ENCODE peak calls at places on chromosomes 13 and 19, in six cellular contexts. S is upper lobe of left lung, B is mammary epithelial cell, O is WERI-Rb-1, F is neural progenitor cell, P is heart right ventricle. H is an unnamed sample.

GRCh38 chr19:8697671-8698432 is 743 bp downstream of the ACTL9 start:
- DNase-seq in B (no peak), S (peak), P (no peak), O (peak), F (peak), H (no peak)

GRCh38 chr19:49581007-49581508 is at the start of gene PRRG2:
- DNase-seq in B (peak), P (no peak), F (no peak), S (no peak), O (no peak), H (no peak)

GRCh38 chr13:102580552-102581169 is 16.1 kb upstream of the TPP2 start:
- DNase-seq in S (no peak), O (no peak), P (peak), B (peak), F (peak), H (no peak)

GRCh38 chr19:40244596-40244995 is 18.1 kb upstream of the CCNP start:
- DNase-seq in F (no peak), P (no peak), B (no peak), O (no peak), S (no peak), H (no peak)

GRCh38 chr13:106906431-106906996 is 338.6 kb upstream of the ARGLU1 start:
- DNase-seq in F (no peak), B (no peak), O (no peak), S (peak), P (no peak), H (no peak)

GRCh38 chr19:38792250-38793111 is 3.5 kb downstream of the LGALS7B start:
- DNase-seq in F (no peak), O (no peak), S (peak), B (no peak), P (no peak), H (no peak)

GRCh38 chr13:46739447-46740125 is 57.4 kb downstream of the ESD start:
- DNase-seq in F (no peak), B (no peak), P (no peak), O (no peak), S (no peak), H (no peak)

GRCh38 chr13:32846556-32846955 is 169.7 kb upstream of the KL start:
- DNase-seq in B (no peak), P (no peak), O (no peak), S (no peak), F (no peak), H (no peak)

GRCh38 chr19:33304760-33305647 is 2.7 kb upstream of the CEBPA start:
- DNase-seq in B (no peak), F (no peak), O (no peak), S (no peak), P (no peak), H (no peak)

GRCh38 chr19:12840091-12841079 is 2.1 kb downstream of the MAST1 start:
- DNase-seq in B (peak), O (peak), S (no peak), P (no peak), F (peak), H (peak)

GRCh38 chr19:2290441-2291184 is 8.6 kb upstream of the PEAK3 start:
- DNase-seq in F (peak), O (no peak), S (peak), B (peak), P (no peak), H (no peak)

GRCh38 chr19:11179716-11180297 is 17.5 kb downstream of the KANK2 start:
- DNase-seq in B (no peak), O (no peak), S (no peak), F (no peak), P (no peak), H (no peak)

GRCh38 chr13:78806457-78806856 is 147.5 kb upstream of the OBI1 start:
- DNase-seq in B (no peak), O (no peak), S (no peak), P (no peak), F (peak), H (no peak)

GRCh38 chr19:14002571-14003278 is 3.4 kb downstream of the RFX1 start:
- DNase-seq in P (no peak), B (no peak), S (no peak), O (no peak), F (no peak), H (no peak)

GRCh38 chr19:13718733-13719132 is 45.6 kb upstream of the MRI1 start:
- DNase-seq in P (no peak), S (no peak), B (peak), O (peak), F (peak), H (no peak)

GRCh38 chr19:53969366-53969765 is 6.6 kb downstream of the CACNG8 start:
- DNase-seq in O (no peak), B (no peak), F (no peak), S (no peak), P (no peak), H (no peak)

GRCh38 chr13:34464011-34464410 is 478.1 kb upstream of the NBEA start:
- DNase-seq in F (no peak), P (no peak), B (peak), S (no peak), O (no peak), H (no peak)

GRCh38 chr13:41458939-41459753 is 1.8 kb downstream of the RGCC start:
- DNase-seq in F (peak), P (peak), O (peak), S (no peak), B (peak), H (peak)

GRCh38 chr19:44748426-44749254 is at the start of gene BCL3:
- DNase-seq in B (peak), S (peak), O (peak), F (peak), P (peak), H (peak)

GRCh38 chr13:45473627-45474026 is 8.9 kb downstream of the COG3 start:
- DNase-seq in O (peak), F (peak), P (no peak), S (no peak), B (no peak), H (no peak)

GRCh38 chr19:13917888-13918406 is 11.9 kb downstream of the CC2D1A start:
- DNase-seq in F (no peak), B (no peak), P (peak), O (no peak), S (no peak), H (peak)

GRCh38 chr13:67341406-67341805 is 111.3 kb upstream of the PCDH9 start:
- DNase-seq in O (no peak), S (no peak), F (no peak), B (peak), P (no peak), H (no peak)

GRCh38 chr13:37918116-37919100 is 48.8 kb upstream of the TRPC4 start:
- DNase-seq in F (peak), S (no peak), B (peak), P (no peak), O (no peak), H (no peak)

GRCh38 chr19:6073858-6074708 is 36.2 kb downstream of the RFX2 start:
- DNase-seq in B (no peak), P (no peak), O (no peak), S (no peak), F (no peak), H (no peak)

GRCh38 chr13:34435338-34435737 is 506.7 kb upstream of the NBEA start:
- DNase-seq in B (no peak), O (no peak), S (no peak), P (no peak), F (no peak), H (no peak)

GRCh38 chr19:38736036-38736412 is 8.2 kb downstream of the CAPN12 start:
- DNase-seq in B (no peak), S (peak), O (peak), F (peak), P (peak), H (peak)

GRCh38 chr19:40623403-40624239 is 22.5 kb downstream of the LTBP4 start:
- DNase-seq in P (no peak), S (peak), F (peak), O (peak), B (no peak), H (no peak)

DNA sequence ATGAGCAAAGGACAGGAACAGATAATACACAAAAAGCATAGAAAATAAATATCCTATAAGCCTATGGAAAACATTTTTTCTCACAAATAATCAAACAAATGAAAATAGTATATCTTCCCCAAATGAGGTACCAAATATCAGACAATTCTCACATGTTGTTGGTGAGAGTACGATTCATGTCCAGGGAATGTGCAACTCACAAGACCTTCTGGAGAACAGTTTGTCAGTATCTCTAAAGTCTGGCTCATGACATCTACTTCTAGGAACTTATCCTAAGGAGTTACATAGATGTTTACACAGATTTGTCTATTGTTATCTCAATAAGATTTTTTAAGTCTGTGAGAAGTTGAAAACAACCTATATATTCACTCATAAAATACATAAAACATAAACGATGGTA is 80.3 kb upstream of the ARHGEF7 start:
- DNase-seq in P (no peak), B (peak), F (no peak), O (no peak), S (no peak), H (no peak)
- H3K27ac ChIP-seq in P (no peak), B (no peak), F (no peak), O (no peak), S (no peak), H (no peak)

DNA sequence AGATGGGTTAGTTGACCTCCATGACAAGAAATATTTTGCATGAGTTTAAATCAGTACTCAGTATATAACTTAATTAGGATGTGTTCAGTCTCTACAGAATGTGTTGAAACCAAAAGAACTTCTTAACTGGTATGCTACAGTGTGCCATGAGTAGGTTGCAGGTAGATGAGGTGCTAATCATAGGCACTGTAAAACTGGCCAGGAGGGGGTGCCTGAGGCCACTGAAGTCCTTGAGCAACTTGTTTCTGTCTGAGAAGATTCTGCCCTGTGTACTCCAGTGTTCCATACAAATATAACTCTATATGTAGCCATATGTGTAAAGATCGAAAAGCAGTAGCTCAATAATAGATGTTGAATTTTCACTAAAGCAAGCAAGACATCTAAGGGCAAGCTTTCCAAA is 549.2 kb upstream of the KLF12 start:
- DNase-seq in F (no peak), P (no peak), O (peak), S (no peak), B (peak), H (no peak)
- TF ChIP-seq CTCF in F (peak), P (no peak), O (peak), S (no peak), B (peak), H (no peak)

GRCh38 chr19:43438291-43439162 is 23.8 kb downstream of the TEX101 start:
- DNase-seq in O (no peak), B (peak), P (peak), F (no peak), S (no peak), H (no peak)
- H3K27ac ChIP-seq in O (no peak), B (no peak), P (peak), F (no peak), S (peak), H (no peak)

DNA sequence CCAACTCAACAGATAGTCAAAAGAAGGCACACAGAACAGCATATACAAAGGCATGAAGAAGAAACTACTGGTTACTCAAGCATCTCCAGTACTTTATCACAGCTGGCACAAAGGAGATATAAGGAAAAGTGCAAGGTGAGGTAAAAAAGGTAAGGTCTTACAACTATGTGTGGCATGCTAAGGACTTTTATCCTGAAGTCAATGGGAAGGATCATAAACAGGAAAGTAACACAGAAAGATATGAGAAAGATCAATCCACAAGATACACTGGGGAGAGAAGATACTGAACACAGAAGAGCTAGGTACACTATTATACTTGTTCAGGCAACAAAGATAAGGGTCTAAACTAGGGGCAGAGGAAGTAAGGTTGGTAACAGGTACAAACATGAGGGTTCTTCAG is 5.9 kb downstream of the KPNA3 start:
- DNase-seq in B (no peak), O (no peak), P (no peak), F (no peak), S (no peak), H (no peak)
- TF ChIP-seq CTCF in B (no peak), O (no peak), P (no peak), F (no peak), S (no peak), H (no peak)

DNA sequence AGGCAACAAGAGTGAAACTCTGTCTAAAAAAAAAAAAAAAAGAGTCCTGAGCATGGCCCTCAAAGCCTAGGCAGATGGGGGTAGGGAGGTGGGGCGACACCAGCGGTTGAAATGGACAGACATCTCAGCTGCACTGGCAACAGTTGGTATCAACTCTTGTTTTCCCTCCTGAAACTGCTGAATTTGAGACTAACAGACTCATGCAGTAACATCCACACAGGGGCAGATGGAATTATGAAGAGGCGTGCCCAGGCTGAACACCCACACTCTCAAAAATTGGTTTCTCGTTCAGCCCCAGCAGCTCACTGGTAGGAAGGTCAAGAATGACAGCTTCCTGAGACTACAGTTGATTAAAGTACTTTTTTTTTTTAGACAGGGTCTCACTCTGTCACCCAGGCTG is 24.1 kb downstream of the PBX4 start:
- DNase-seq in P (no peak), F (no peak), S (no peak), O (no peak), B (no peak), H (no peak)
- H3K27ac ChIP-seq in P (no peak), F (no peak), S (peak), O (no peak), B (no peak), H (peak)

DNA sequence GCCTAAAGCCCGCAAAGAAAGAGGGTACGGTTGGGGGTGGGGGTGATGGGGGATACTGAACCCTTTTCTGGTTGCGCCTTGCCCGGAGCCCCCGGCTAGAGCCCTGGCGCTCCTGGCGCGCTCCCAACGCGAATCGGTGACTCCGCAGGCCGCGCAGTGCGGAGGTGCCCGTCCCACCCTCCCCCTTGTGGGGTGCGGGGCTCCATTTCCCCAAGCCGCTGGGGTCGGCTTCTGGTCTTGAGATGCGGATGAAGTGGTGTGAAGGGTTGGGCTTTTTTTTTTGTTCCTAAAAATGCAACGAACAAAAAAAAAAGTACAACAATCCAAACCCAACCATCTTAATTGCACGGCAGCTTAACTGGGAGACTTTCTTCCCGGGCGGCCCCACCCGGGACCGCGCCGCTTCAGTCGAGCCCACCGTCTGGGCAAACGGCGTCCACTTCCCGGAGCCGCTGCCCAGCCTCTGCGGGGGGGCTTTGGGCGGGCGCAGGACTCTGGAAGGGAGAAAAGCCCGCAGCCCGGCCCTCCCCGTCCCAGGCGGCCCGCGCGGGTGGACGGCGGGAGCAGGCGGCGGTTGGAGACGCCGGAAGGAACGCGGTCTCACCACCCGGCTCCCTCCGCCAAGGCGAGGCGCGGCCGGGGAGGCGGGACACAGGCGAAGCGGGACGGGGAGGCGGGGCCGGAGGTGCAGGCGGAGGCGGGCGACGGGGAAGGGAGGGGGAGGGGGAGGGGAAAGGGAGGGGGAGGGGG is 501 bp upstream of the TRIM13 start:
- DNase-seq in O (peak), F (peak), B (peak), P (peak), S (peak), H (peak)
- TF ChIP-seq CTCF in O (no peak), F (no peak), B (no peak), P (no peak), S (no peak), H (no peak)

GRCh38 chr13:59447846-59448620 is 715.7 kb downstream of the DIAPH3 start:
- DNase-seq in B (peak), P (no peak), F (peak), O (no peak), S (no peak), H (no peak)
- H3K27ac ChIP-seq in B (no peak), P (no peak), F (no peak), O (no peak), S (no peak), H (no peak)

GRCh38 chr19:1222394-1222793 is 15.4 kb downstream of the CBARP start:
- DNase-seq in O (peak), F (no peak), S (peak), P (no peak), B (no peak), H (no peak)
- TF ChIP-seq CTCF in O (peak), F (no peak), S (no peak), P (no peak), B (no peak), H (no peak)